ENCODE peak calls at places on chromosomes 3 and 15, in eight cellular contexts. V is Peyer's patch, A is cardiac fibroblast, Q is BE2C, M is upper lobe of right lung, S is activated B cell treated with CpG ODN at 0.5 μM for 24 hours, H is mammary epithelial cell, T is transverse colon. C is an unnamed sample.

GRCh38 chr3:127074900-127075360 is 92.0 kb downstream of the PLXNA1 start:
- DNase-seq in V (peak), M (peak), T (no peak), Q (peak), S (no peak), A (peak), H (peak), C (no peak)

GRCh38 chr3:169998668-169999131 is 32.1 kb downstream of the SEC62 start:
- DNase-seq in V (no peak), S (no peak), Q (no peak), H (peak), M (no peak), T (no peak), A (peak), C (no peak)

GRCh38 chr3:177345049-177345972 is 148.0 kb upstream of the TBL1XR1 start:
- DNase-seq in A (peak), H (peak), M (peak), T (peak), V (peak), S (no peak), Q (peak), C (peak)

GRCh38 chr3:120648290-120648689 is 33.7 kb downstream of the HGD start:
- DNase-seq in S (no peak), H (no peak), M (no peak), T (no peak), V (no peak), A (no peak), Q (no peak), C (no peak)

GRCh38 chr3:16789344-16790100 is 95.2 kb upstream of the PLCL2 start:
- DNase-seq in S (no peak), T (no peak), A (no peak), H (no peak), M (no peak), V (no peak), Q (no peak), C (peak)

GRCh38 chr3:24521306-24522154 is 26.9 kb upstream of the THRB start:
- DNase-seq in V (peak), M (peak), H (peak), Q (peak), S (peak), T (peak), A (peak), C (no peak)

GRCh38 chr3:193780810-193781472 is 187.9 kb downstream of the OPA1 start:
- DNase-seq in A (peak), V (peak), S (no peak), Q (peak), T (peak), H (peak), M (peak), C (no peak)

GRCh38 chr3:187516446-187516845 is 148.3 kb downstream of the RTP4 start:
- DNase-seq in T (no peak), H (no peak), Q (no peak), M (no peak), A (no peak), S (no peak), V (no peak), C (no peak)

GRCh38 chr15:70289191-70289955 is 191.7 kb upstream of the TLE3 start:
- DNase-seq in Q (no peak), S (no peak), M (peak), T (no peak), H (no peak), V (peak), A (peak), C (no peak)

GRCh38 chr3:98185180-98185579 is 18.7 kb downstream of the OR5H15 start:
- DNase-seq in A (no peak), M (no peak), V (no peak), S (no peak), Q (no peak), H (no peak), T (no peak), C (no peak)

GRCh38 chr15:87591521-87591920 is 665.0 kb downstream of the NTRK3 start:
- DNase-seq in S (no peak), Q (no peak), T (no peak), V (no peak), A (no peak), M (no peak), H (no peak), C (no peak)

GRCh38 chr3:146817705-146818104 is 212.6 kb upstream of the PLSCR5 start:
- DNase-seq in Q (no peak), T (no peak), V (no peak), H (no peak), M (no peak), S (no peak), A (peak), C (no peak)

GRCh38 chr3:134366221-134366927 is 7.9 kb downstream of the AMOTL2 start:
- DNase-seq in S (no peak), T (no peak), M (no peak), H (no peak), V (peak), A (no peak), Q (no peak), C (no peak)

GRCh38 chr3:27585429-27585828 is 101.2 kb upstream of the SLC4A7 start:
- DNase-seq in H (peak), M (no peak), V (no peak), T (no peak), S (no peak), Q (no peak), A (no peak), C (no peak)

DNA sequence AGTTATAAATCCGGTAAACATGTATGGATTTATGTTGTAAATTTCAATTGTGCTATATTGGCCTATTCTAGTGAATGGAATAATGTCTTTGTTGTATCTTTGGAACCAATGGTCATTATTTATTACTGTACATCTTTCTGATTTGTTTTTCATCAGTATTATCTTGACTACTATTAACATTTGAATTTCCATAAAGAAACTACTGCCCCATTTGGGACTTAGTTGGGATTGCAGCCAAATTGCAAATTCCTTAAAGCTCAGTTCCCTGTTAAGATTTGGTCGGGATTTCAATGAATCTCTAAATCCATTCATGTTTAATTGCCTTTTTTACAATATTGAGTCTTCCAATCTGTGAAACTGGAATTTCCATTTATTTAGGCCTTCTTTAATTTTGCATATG is 822.4 kb upstream of the CADM2 start:
- DNase-seq in Q (no peak), A (no peak), M (no peak), S (no peak), T (no peak), V (no peak), H (peak), C (no peak)
- TF ChIP-seq CTCF in Q (no peak), A (no peak), M (no peak), S (no peak), T (no peak), V (no peak), H (peak), C (no peak)

DNA sequence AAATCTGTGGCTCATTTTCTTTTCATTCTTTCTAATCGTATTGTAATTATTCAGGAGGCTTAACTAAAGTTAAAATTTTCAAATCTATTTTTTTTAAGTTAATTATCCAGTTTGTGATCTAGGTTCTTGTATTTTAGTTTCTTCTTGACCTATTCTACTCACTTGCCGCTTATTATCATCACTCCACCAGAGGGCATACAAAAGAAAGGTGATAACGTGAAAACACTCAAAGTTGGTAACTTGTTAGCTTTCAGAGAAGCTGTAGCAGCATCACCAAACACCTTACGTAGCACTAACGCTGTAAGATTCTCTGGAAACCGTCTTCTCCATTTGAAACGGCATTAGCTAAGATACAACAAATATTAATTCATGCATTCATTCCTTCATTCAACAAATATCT is 4.8 kb downstream of the GNB4 start:
- DNase-seq in Q (no peak), V (no peak), S (no peak), M (no peak), H (peak), A (peak), T (no peak), C (no peak)
- TF ChIP-seq CTCF in Q (peak), V (no peak), S (no peak), M (peak), H (peak), A (peak), T (no peak), C (no peak)

GRCh38 chr3:46876313-46877300 is 914 bp upstream of the PTH1R start:
- DNase-seq in A (no peak), V (no peak), M (no peak), Q (no peak), T (no peak), H (no peak), S (no peak), C (no peak)

GRCh38 chr3:46881819-46882376 is 4.4 kb downstream of the PTH1R start:
- DNase-seq in H (no peak), V (no peak), A (no peak), Q (no peak), S (peak), T (peak), M (no peak), C (no peak)

GRCh38 chr3:46877671-46878125 is at the start of gene PTH1R:
- DNase-seq in M (no peak), S (no peak), H (no peak), T (no peak), Q (no peak), A (no peak), V (no peak), C (no peak)

GRCh38 chr3:46880884-46881818 is 3.6 kb downstream of the PTH1R start:
- DNase-seq in T (no peak), S (no peak), H (no peak), A (no peak), V (no peak), M (no peak), Q (no peak), C (no peak)

GRCh38 chr3:46878796-46879436 is 1.4 kb downstream of the PTH1R start:
- DNase-seq in V (no peak), M (no peak), A (no peak), H (no peak), T (no peak), Q (peak), S (no peak), C (no peak)
- TF ChIP-seq CTCF in V (no peak), M (no peak), A (no peak), H (no peak), T (no peak), Q (no peak), S (no peak), C (no peak)

GRCh38 chr15:96252148-96252547 is 78.4 kb upstream of the NR2F2 start:
- DNase-seq in T (no peak), V (no peak), M (no peak), H (no peak), A (no peak), S (no peak), Q (no peak), C (no peak)
- TF ChIP-seq CTCF in T (no peak), V (no peak), M (no peak), H (no peak), A (no peak), S (no peak), Q (no peak), C (no peak)

GRCh38 chr15:42385206-42385979 is 26.1 kb downstream of the CAPN3 start:
- DNase-seq in A (peak), Q (peak), H (peak), T (peak), M (peak), V (no peak), S (no peak), C (no peak)
- TF ChIP-seq CTCF in A (peak), Q (peak), H (peak), T (peak), M (peak), V (peak), S (no peak), C (no peak)